ENCODE peak calls at places on chromosomes 5 and 9, in four cellular contexts. S, H, O and V are unnamed samples.

GRCh38 chr9:117957267-117957666 is 253.1 kb downstream of the TLR4 start:
- DNase-seq in S (no peak), H (no peak), O (no peak), V (no peak)

GRCh38 chr5:61802456-61802855 is 470.4 kb downstream of the ZSWIM6 start:
- DNase-seq in S (no peak), H (no peak), O (no peak), V (no peak)

GRCh38 chr5:111929892-111930291 is 172.9 kb upstream of the NREP start:
- DNase-seq in S (no peak), H (no peak), O (no peak), V (no peak)

GRCh38 chr9:3528466-3528865 is 2.7 kb upstream of the RFX3 start:
- DNase-seq in S (peak), H (no peak), O (peak), V (no peak)

GRCh38 chr5:170273968-170274710 is 23.4 kb downstream of the LCP2 start:
- DNase-seq in S (no peak), H (no peak), O (peak), V (peak)

GRCh38 chr5:172105811-172106210 is 82.2 kb downstream of the STK10 start:
- DNase-seq in S (no peak), H (no peak), O (no peak), V (no peak)

GRCh38 chr5:158658439-158659230 is 441.1 kb downstream of the EBF1 start:
- DNase-seq in S (no peak), H (no peak), O (no peak), V (peak)

GRCh38 chr9:77649109-77649812 is 1.1 kb upstream of the GNA14 start:
- DNase-seq in S (no peak), H (peak), O (peak), V (no peak)

GRCh38 chr5:137381546-137381945 is 117.6 kb downstream of the SPOCK1 start:
- DNase-seq in S (no peak), H (no peak), O (no peak), V (no peak)

GRCh38 chr5:150159741-150160179 is 4.1 kb upstream of the PDGFRB start:
- DNase-seq in S (no peak), H (no peak), O (peak), V (no peak)

GRCh38 chr9:93684161-93684765 is 107.9 kb downstream of the PHF2 start:
- DNase-seq in S (no peak), H (no peak), O (no peak), V (peak)

GRCh38 chr5:120419110-120419509 is 45.0 kb upstream of the PRR16 start:
- DNase-seq in S (no peak), H (no peak), O (no peak), V (no peak)

GRCh38 chr5:218457-219289 is 553 bp downstream of the SDHA start:
- DNase-seq in S (no peak), H (peak), O (peak), V (peak)

GRCh38 chr9:64773491-64773931 is 511.5 kb downstream of the FOXD4L5 start:
- DNase-seq in S (no peak), H (no peak), O (no peak), V (no peak)

GRCh38 chr5:1505506-1506241 is 18.1 kb downstream of the LPCAT1 start:
- DNase-seq in S (no peak), H (no peak), O (no peak), V (no peak)

GRCh38 chr5:120604898-120605297 is 140.8 kb downstream of the PRR16 start:
- DNase-seq in S (no peak), H (no peak), O (no peak), V (no peak)

GRCh38 chr5:82640901-82641300 is 362.7 kb upstream of the RPS23 start:
- DNase-seq in S (no peak), H (no peak), O (no peak), V (no peak)
- TF ChIP-seq CREM in S (no peak), H (no peak), O (no peak), V (no peak)

GRCh38 chr9:33676746-33677505 is 118.4 kb upstream of the PRSS3 start:
- DNase-seq in S (no peak), H (no peak), O (peak), V (peak)
- TF ChIP-seq CREM in S (no peak), H (no peak), O (no peak), V (no peak)

GRCh38 chr5:147226512-147226911 is 8.3 kb upstream of the STK32A start:
- DNase-seq in S (no peak), H (no peak), O (no peak), V (no peak)
- TF ChIP-seq CREM in S (no peak), H (no peak), O (no peak), V (no peak)

DNA sequence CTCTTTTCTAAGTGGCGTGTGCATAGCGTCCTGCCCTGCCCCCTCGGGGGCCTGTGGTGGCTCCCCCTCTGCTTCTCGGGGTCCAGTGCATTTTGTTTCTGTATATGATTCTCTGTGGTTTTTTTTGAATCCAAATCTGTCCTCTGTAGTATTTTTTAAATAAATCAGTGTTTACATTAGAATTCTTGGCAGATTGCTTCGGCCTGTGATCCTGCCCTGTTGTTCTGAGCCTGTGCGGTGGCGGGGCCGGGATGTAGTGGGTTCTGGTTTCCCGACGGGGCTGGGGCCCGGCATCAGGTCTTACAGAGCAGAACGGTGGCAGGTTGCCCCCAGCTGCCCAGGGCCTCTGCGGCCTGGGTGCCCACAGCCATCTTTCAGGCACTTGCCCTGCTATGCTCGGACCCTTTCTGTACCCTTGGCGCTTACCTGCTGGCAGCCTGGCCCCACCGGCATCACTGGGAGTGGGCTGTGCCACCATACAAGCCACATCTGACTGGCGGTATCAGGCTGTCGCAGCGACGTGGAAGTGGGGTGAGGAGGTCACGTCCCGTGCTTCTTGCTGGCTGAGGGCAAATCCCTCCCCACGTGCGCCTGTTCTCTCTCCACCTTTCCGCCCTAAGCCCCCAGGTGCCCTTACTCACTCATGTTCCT is 9.0 kb downstream of the QRFP start:
- DNase-seq in S (no peak), H (no peak), O (no peak), V (no peak)
- TF ChIP-seq CREM in S (no peak), H (no peak), O (no peak), V (no peak)

GRCh38 chr9:133690111-133690561 is 48.0 kb downstream of the SARDH start:
- DNase-seq in S (no peak), H (no peak), O (no peak), V (no peak)
- TF ChIP-seq CREM in S (no peak), H (no peak), O (no peak), V (no peak)

GRCh38 chr5:173984218-173984617 is 4.8 kb upstream of the C5orf47 start:
- DNase-seq in S (no peak), H (peak), O (peak), V (no peak)

DNA sequence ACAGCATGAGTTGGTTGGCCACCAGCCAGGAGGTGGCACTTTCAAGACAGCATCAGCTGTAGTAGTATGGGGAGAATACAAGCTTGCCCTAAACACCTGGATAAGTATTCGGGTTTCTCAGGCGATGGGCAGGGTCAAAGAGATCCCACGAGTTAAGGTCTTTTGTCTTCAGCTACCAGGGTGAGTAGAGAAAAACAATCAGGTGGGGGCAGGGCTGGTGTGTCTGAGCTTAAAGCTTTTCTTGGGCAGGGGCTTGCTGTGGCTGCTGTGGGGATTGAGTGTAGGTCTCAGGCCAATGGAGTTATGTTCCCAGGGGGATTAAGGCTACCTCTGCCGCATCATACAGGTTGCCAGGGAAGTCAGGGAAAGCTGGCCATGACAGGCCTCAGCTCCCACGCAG is 7.6 kb upstream of the C5orf47 start:
- DNase-seq in S (no peak), H (no peak), O (no peak), V (no peak)
- TF ChIP-seq CREM in S (no peak), H (no peak), O (no peak), V (no peak)